ENCODE peak calls at places on chromosome 9, in seven cellular contexts. U is AG09309, S is cardiac muscle cell, N is HFFc6, G is astrocyte of the spinal cord, B is GM10248, L is fibroblast of mammary gland. C is an unnamed sample.
A peak's percentile ranks its signal among the peaks of the same experiment; 100 is the strongest.

GRCh38 chr9:128383007-128383753 is 12.0 kb downstream of the URM1 start:
- DNase-seq in G (no peak), U (no peak), N (no peak), B (no peak), L (no peak), S (no peak), C (no peak)

GRCh38 chr9:38422555-38423245 is 1.6 kb downstream of the IGFBPL1 start:
- DNase-seq in U (no peak), L (no peak), B (no peak), N (no peak), G (no peak), S (no peak), C (no peak)

GRCh38 chr9:17003576-17004240 is 131.1 kb upstream of the CNTLN start:
- DNase-seq in U (no peak), N (peak; percentile 58), G (peak; percentile 57), S (peak; percentile 67), B (no peak), L (peak; percentile 87), C (no peak)

GRCh38 chr9:111866976-111867375 is 29.6 kb upstream of the UGCG start:
- DNase-seq in U (no peak), N (peak; percentile 65), G (peak; percentile 52), L (peak; percentile 63), S (peak; percentile 78), B (no peak), C (no peak)

GRCh38 chr9:106717686-106718085 is 145.3 kb upstream of the ZNF462 start:
- DNase-seq in B (no peak), U (peak; percentile 10), G (peak; percentile 75), N (no peak), S (peak; percentile 86), L (peak; percentile 72), C (no peak)

GRCh38 chr9:7542648-7543165 is 256.9 kb downstream of the DMAC1 start:
- DNase-seq in S (no peak), N (no peak), B (no peak), U (no peak), L (no peak), G (no peak), C (no peak)

GRCh38 chr9:21904371-21904770 is 89.8 kb downstream of the CDKN2A start:
- DNase-seq in B (no peak), G (peak; percentile 66), S (no peak), L (peak; percentile 77), U (peak; percentile 11), N (peak; percentile 31), C (no peak)

GRCh38 chr9:14993061-14993800 is 83.0 kb upstream of the FREM1 start:
- DNase-seq in N (peak; percentile 3), S (peak; percentile 92), G (peak; percentile 87), L (peak; percentile 85), U (peak; percentile 2), B (peak; percentile 10), C (peak; percentile 30)

GRCh38 chr9:7045361-7045760 is 287.6 kb downstream of the KDM4C start:
- DNase-seq in N (no peak), G (no peak), S (peak; percentile 28), L (peak; percentile 35), U (no peak), B (no peak), C (no peak)

GRCh38 chr9:83441390-83441789 is 96.8 kb downstream of the FRMD3 start:
- DNase-seq in S (no peak), L (no peak), B (no peak), N (no peak), U (no peak), G (no peak), C (no peak)

GRCh38 chr9:88237454-88238280 is 99.4 kb upstream of the SPATA31C2 start:
- DNase-seq in L (no peak), B (no peak), N (no peak), S (no peak), G (no peak), U (no peak), C (no peak)

GRCh38 chr9:129946596-129946995 is 96.4 kb downstream of the FNBP1 start:
- DNase-seq in L (no peak), N (no peak), G (no peak), S (no peak), U (no peak), B (no peak), C (no peak)

GRCh38 chr9:96596601-96597111 is 23.0 kb downstream of the CDC14B start:
- DNase-seq in U (no peak), L (no peak), B (no peak), S (no peak), N (no peak), G (no peak), C (no peak)

GRCh38 chr9:125218621-125219020 is 18.3 kb downstream of the RABEPK start:
- DNase-seq in U (no peak), B (no peak), L (no peak), S (no peak), G (no peak), N (no peak), C (no peak)

GRCh38 chr9:137179761-137180160 is 7.9 kb upstream of the TMEM210 start:
- DNase-seq in U (no peak), G (no peak), B (no peak), S (no peak), L (no peak), N (no peak), C (no peak)

GRCh38 chr9:101536938-101537337 is 3.3 kb downstream of the RNF20 start:
- DNase-seq in S (peak; percentile 53), L (peak; percentile 47), B (no peak), G (peak; percentile 43), N (no peak), U (no peak), C (peak; percentile 47)

GRCh38 chr9:126287467-126287866 is 39.2 kb upstream of the MVB12B start:
- DNase-seq in U (no peak), G (no peak), L (no peak), B (no peak), S (no peak), N (no peak), C (no peak)

GRCh38 chr9:108580021-108580439 is 275.8 kb downstream of the ACTL7B start:
- DNase-seq in S (peak; percentile 41), L (peak; percentile 57), N (no peak), B (no peak), U (peak; percentile 33), G (peak; percentile 3), C (no peak)

GRCh38 chr9:114613087-114613486 is 2.0 kb downstream of the TMEM268 start:
- DNase-seq in N (no peak), U (no peak), L (no peak), G (no peak), S (no peak), B (no peak), C (no peak)

GRCh38 chr9:120914953-120915352 is 11.6 kb downstream of the TRAF1 start:
- DNase-seq in B (no peak), N (peak; percentile 23), G (no peak), U (no peak), S (no peak), L (peak; percentile 76), C (no peak)

GRCh38 chr9:85248514-85249312 is 493.0 kb downstream of the AGTPBP1 start:
- DNase-seq in S (peak; percentile 80), L (peak; percentile 45), B (no peak), G (peak; percentile 73), U (peak; percentile 50), N (peak; percentile 26), C (no peak)

GRCh38 chr9:134739660-134739968 is 98.0 kb downstream of the COL5A1 start:
- DNase-seq in G (no peak), N (no peak), U (no peak), B (no peak), L (no peak), S (no peak), C (no peak)

GRCh38 chr9:134744542-134745295 is 103.1 kb downstream of the COL5A1 start:
- DNase-seq in G (no peak), U (no peak), S (no peak), L (no peak), N (no peak), B (no peak), C (no peak)

GRCh38 chr9:134740071-134740470 is 98.5 kb downstream of the COL5A1 start:
- DNase-seq in N (no peak), B (no peak), G (no peak), L (no peak), U (no peak), S (no peak), C (no peak)

GRCh38 chr9:134741846-134742245 is 100.2 kb downstream of the COL5A1 start:
- DNase-seq in N (no peak), G (no peak), L (no peak), S (no peak), U (no peak), B (no peak), C (no peak)

GRCh38 chr9:134742822-134743221 is 101.2 kb downstream of the COL5A1 start:
- DNase-seq in U (no peak), B (no peak), L (no peak), S (no peak), N (no peak), G (no peak), C (no peak)
- TF ChIP-seq CTCF in U (peak; percentile 17), B (no peak), L (no peak), S (no peak), N (peak; percentile 47), G (no peak), C (no peak)

DNA sequence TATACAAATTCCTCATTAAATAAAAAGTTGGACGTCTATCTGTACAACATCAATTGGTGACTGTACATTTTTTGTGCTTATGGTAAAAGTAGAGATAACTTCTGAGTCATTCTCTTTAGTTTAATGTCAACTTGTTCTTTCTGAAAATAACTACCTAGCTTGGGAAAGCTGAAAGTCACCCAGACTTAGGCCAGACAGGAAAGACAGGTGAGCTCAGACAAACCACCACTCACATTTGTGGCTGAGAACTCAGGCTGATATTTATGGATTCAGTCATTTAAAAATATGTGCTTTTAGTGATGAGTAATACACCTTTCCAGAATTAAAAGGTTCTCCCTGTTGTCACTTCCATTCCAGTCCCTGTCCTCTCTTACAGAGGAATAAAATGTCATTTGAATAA is 31.8 kb upstream of the ENTREP1 start:
- DNase-seq in B (no peak), G (no peak), L (no peak), S (no peak), N (no peak), U (no peak), C (no peak)
- TF ChIP-seq CTCF in B (no peak), G (no peak), L (no peak), S (no peak), N (no peak), U (no peak), C (no peak)

DNA sequence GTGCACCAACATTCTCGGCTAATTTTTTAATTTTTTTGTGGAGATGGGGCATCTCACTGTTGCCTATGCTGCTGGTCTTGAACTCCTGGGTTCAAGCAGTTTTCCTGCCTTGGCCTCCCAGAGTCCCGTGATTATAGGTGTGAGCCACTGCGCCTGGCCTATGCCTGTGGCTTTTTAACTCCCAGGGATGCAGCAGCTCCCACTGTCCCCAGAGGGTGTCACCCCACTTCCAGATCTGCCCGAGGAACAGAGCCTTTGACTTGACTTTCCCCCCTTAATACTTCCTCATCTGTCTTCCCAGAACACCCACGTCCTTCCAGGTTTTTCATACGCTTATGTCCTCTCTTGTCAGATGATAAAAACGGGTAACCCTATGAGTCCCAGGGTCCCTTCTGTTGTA is 7.6 kb upstream of the PRRC2B start:
- DNase-seq in L (no peak), S (no peak), G (no peak), B (no peak), U (no peak), N (no peak), C (no peak)
- TF ChIP-seq CTCF in L (no peak), S (no peak), G (peak; percentile 13), B (no peak), U (peak; percentile 23), N (peak; percentile 42), C (no peak)

DNA sequence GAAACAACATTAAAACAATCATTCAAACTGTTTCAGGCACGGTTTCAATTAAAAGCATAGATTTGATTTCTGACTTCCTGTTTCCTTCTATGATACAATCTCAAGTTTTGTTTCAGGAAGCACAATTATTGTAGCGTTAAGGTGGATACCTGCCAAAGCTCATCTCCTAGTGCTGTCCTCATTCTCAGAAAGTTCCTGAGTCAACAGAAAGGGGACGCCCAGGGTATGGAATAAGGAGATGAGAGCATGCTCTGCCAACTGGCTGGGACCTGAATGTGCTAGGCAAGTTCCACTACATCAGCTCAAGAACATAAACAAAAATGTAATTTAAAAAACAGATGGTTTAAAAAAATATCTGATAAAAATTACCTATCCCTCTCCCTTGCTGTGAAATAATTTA is 2.1 kb upstream of the TRIM14 start:
- DNase-seq in U (no peak), B (no peak), N (no peak), S (peak; percentile 12), G (no peak), L (peak; percentile 22), C (no peak)
- TF ChIP-seq CTCF in U (no peak), B (no peak), N (no peak), S (no peak), G (no peak), L (no peak), C (no peak)